ENCODE peak calls at places on chromosomes 2 and 18, in seven cellular contexts. One of them, this sample, is unnamed.

GRCh38 chr2:15279181-15279876 is 281.8 kb downstream of the NBAS start:
- DNase-seq in GM23338: no peak
- DNase-seq in hepatocyte: no peak
- DNase-seq in PC-3: no peak
- DNase-seq in IMR-90: no peak
- DNase-seq in neural progenitor cell: no peak
- DNase-seq in OCI-LY7: no peak
- DNase-seq in this sample: no peak

GRCh38 chr2:184057910-184058309 is 540.4 kb upstream of the ZNF804A start:
- DNase-seq in GM23338: no peak
- DNase-seq in neural progenitor cell: no peak
- DNase-seq in PC-3: no peak
- DNase-seq in hepatocyte: no peak
- DNase-seq in OCI-LY7: no peak
- DNase-seq in IMR-90: no peak
- DNase-seq in this sample: no peak

GRCh38 chr2:161943012-161943411 is 131.0 kb downstream of the DPP4 start:
- DNase-seq in PC-3: no peak
- DNase-seq in hepatocyte: no peak
- DNase-seq in GM23338: no peak
- DNase-seq in neural progenitor cell: no peak
- DNase-seq in OCI-LY7: no peak
- DNase-seq in IMR-90: no peak
- DNase-seq in this sample: no peak

GRCh38 chr2:98405301-98405700 is 39.4 kb upstream of the INPP4A start:
- DNase-seq in hepatocyte: no peak
- DNase-seq in GM23338: no peak
- DNase-seq in PC-3: no peak
- DNase-seq in OCI-LY7: no peak
- DNase-seq in neural progenitor cell: no peak
- DNase-seq in IMR-90: no peak
- DNase-seq in this sample: no peak

GRCh38 chr2:9403924-9404323 is 19.4 kb downstream of the ITGB1BP1 start:
- DNase-seq in neural progenitor cell: no peak
- DNase-seq in GM23338: no peak
- DNase-seq in OCI-LY7: no peak
- DNase-seq in IMR-90: peak; percentile 83
- DNase-seq in hepatocyte: no peak
- DNase-seq in PC-3: no peak
- DNase-seq in this sample: no peak

GRCh38 chr2:233241803-233242202 is 9.7 kb upstream of the ATG16L1 start:
- DNase-seq in neural progenitor cell: no peak
- DNase-seq in hepatocyte: no peak
- DNase-seq in IMR-90: no peak
- DNase-seq in GM23338: peak; percentile 19
- DNase-seq in PC-3: peak; percentile 40
- DNase-seq in OCI-LY7: no peak
- DNase-seq in this sample: no peak

GRCh38 chr2:100359576-100359975 is 37.3 kb upstream of the LONRF2 start:
- DNase-seq in IMR-90: peak; percentile 20
- DNase-seq in GM23338: no peak
- DNase-seq in OCI-LY7: no peak
- DNase-seq in PC-3: no peak
- DNase-seq in hepatocyte: no peak
- DNase-seq in neural progenitor cell: no peak
- DNase-seq in this sample: no peak

GRCh38 chr2:88099798-88100488 is 27.9 kb downstream of the FABP1 start:
- DNase-seq in neural progenitor cell: peak; percentile 93
- DNase-seq in hepatocyte: no peak
- DNase-seq in OCI-LY7: no peak
- DNase-seq in IMR-90: peak; percentile 4
- DNase-seq in GM23338: peak; percentile 97
- DNase-seq in PC-3: peak; percentile 26
- DNase-seq in this sample: peak; percentile 41

GRCh38 chr2:223057545-223057944 is 5.6 kb downstream of the KCNE4 start:
- DNase-seq in hepatocyte: no peak
- DNase-seq in neural progenitor cell: no peak
- DNase-seq in IMR-90: no peak
- DNase-seq in PC-3: no peak
- DNase-seq in GM23338: no peak
- DNase-seq in OCI-LY7: no peak
- DNase-seq in this sample: no peak

GRCh38 chr18:59050661-59051057 is 89.0 kb upstream of the SEC11C start:
- DNase-seq in neural progenitor cell: no peak
- DNase-seq in GM23338: no peak
- DNase-seq in OCI-LY7: peak; percentile 24
- DNase-seq in IMR-90: no peak
- DNase-seq in hepatocyte: no peak
- DNase-seq in PC-3: no peak
- DNase-seq in this sample: no peak

GRCh38 chr18:596288-596881 is 403 bp upstream of the CLUL1 start:
- DNase-seq in hepatocyte: peak; percentile 86
- DNase-seq in GM23338: peak; percentile 85
- DNase-seq in neural progenitor cell: peak; percentile 87
- DNase-seq in IMR-90: no peak
- DNase-seq in OCI-LY7: peak; percentile 61
- DNase-seq in PC-3: peak; percentile 61
- DNase-seq in this sample: peak; percentile 47

GRCh38 chr2:172951554-172951953 is 124.1 kb upstream of the MAP3K20 start:
- DNase-seq in GM23338: no peak
- DNase-seq in IMR-90: no peak
- DNase-seq in OCI-LY7: no peak
- DNase-seq in hepatocyte: no peak
- DNase-seq in neural progenitor cell: no peak
- DNase-seq in PC-3: no peak
- DNase-seq in this sample: no peak

GRCh38 chr2:70044290-70045040 is 42.8 kb upstream of the PCBP1 start:
- DNase-seq in PC-3: peak; percentile 18
- DNase-seq in IMR-90: no peak
- DNase-seq in GM23338: no peak
- DNase-seq in neural progenitor cell: no peak
- DNase-seq in hepatocyte: peak; percentile 16
- DNase-seq in OCI-LY7: no peak
- DNase-seq in this sample: no peak

GRCh38 chr2:77521482-77521881 is 694 bp downstream of the LRRTM4 start:
- DNase-seq in PC-3: no peak
- DNase-seq in neural progenitor cell: peak; percentile 73
- DNase-seq in hepatocyte: no peak
- DNase-seq in OCI-LY7: no peak
- DNase-seq in GM23338: peak; percentile 79
- DNase-seq in IMR-90: no peak
- DNase-seq in this sample: no peak

GRCh38 chr2:6994569-6994968 is 77.4 kb downstream of the RNF144A start:
- DNase-seq in neural progenitor cell: no peak
- DNase-seq in GM23338: no peak
- DNase-seq in IMR-90: no peak
- DNase-seq in OCI-LY7: no peak
- DNase-seq in PC-3: no peak
- DNase-seq in hepatocyte: no peak
- DNase-seq in this sample: no peak

GRCh38 chr2:70321377-70321776 is 19.5 kb upstream of the FAM136A start:
- DNase-seq in PC-3: no peak
- DNase-seq in hepatocyte: no peak
- DNase-seq in GM23338: no peak
- DNase-seq in OCI-LY7: no peak
- DNase-seq in neural progenitor cell: no peak
- DNase-seq in IMR-90: no peak
- DNase-seq in this sample: no peak

GRCh38 chr2:187552959-187553681 is 1.1 kb downstream of the TFPI start:
- DNase-seq in neural progenitor cell: no peak
- DNase-seq in hepatocyte: peak; percentile 31
- DNase-seq in GM23338: no peak
- DNase-seq in OCI-LY7: no peak
- DNase-seq in PC-3: peak; percentile 86
- DNase-seq in IMR-90: peak; percentile 91
- DNase-seq in this sample: no peak

GRCh38 chr2:105365176-105365575 is 27.8 kb downstream of the C2orf49 start:
- DNase-seq in OCI-LY7: no peak
- DNase-seq in hepatocyte: no peak
- DNase-seq in PC-3: no peak
- DNase-seq in neural progenitor cell: no peak
- DNase-seq in IMR-90: no peak
- DNase-seq in GM23338: no peak
- DNase-seq in this sample: no peak

GRCh38 chr2:40384714-40385113 is 67.2 kb downstream of the SLC8A1 start:
- DNase-seq in GM23338: no peak
- DNase-seq in hepatocyte: no peak
- DNase-seq in IMR-90: peak; percentile 92
- DNase-seq in neural progenitor cell: no peak
- DNase-seq in OCI-LY7: no peak
- DNase-seq in PC-3: peak; percentile 76
- DNase-seq in this sample: no peak

GRCh38 chr18:56575819-56576663 is 62.4 kb downstream of the TXNL1 start:
- DNase-seq in hepatocyte: peak; percentile 70
- DNase-seq in OCI-LY7: peak; percentile 33
- DNase-seq in IMR-90: peak; percentile 71
- DNase-seq in PC-3: peak; percentile 80
- DNase-seq in neural progenitor cell: peak; percentile 71
- DNase-seq in GM23338: peak; percentile 76
- DNase-seq in this sample: peak; percentile 43

GRCh38 chr2:164538250-164538866 is 82.9 kb downstream of the GRB14 start:
- DNase-seq in GM23338: peak; percentile 75
- DNase-seq in IMR-90: peak; percentile 29
- DNase-seq in neural progenitor cell: peak; percentile 62
- DNase-seq in OCI-LY7: peak; percentile 23
- DNase-seq in hepatocyte: peak; percentile 56
- DNase-seq in PC-3: peak; percentile 73
- DNase-seq in this sample: peak; percentile 7

GRCh38 chr2:172698041-172698863 is 37.4 kb upstream of the RAPGEF4 start:
- DNase-seq in PC-3: peak; percentile 92
- DNase-seq in hepatocyte: peak; percentile 59
- DNase-seq in IMR-90: peak; percentile 97
- DNase-seq in GM23338: no peak
- DNase-seq in neural progenitor cell: no peak
- DNase-seq in OCI-LY7: no peak
- DNase-seq in this sample: peak; percentile 67

GRCh38 chr18:49859006-49859359 is 45.6 kb upstream of the ACAA2 start:
- DNase-seq in GM23338: peak; percentile 38
- DNase-seq in IMR-90: no peak
- DNase-seq in PC-3: no peak
- DNase-seq in OCI-LY7: no peak
- DNase-seq in hepatocyte: no peak
- DNase-seq in neural progenitor cell: no peak
- DNase-seq in this sample: no peak

GRCh38 chr18:55275042-55275897 is 312.7 kb downstream of the TCF4 start:
- DNase-seq in GM23338: peak; percentile 58
- DNase-seq in IMR-90: peak; percentile 82
- DNase-seq in OCI-LY7: peak; percentile 11
- DNase-seq in PC-3: peak; percentile 76
- DNase-seq in neural progenitor cell: no peak
- DNase-seq in hepatocyte: no peak
- DNase-seq in this sample: no peak
- TF ChIP-seq CTCF in GM23338: peak; percentile 53
- TF ChIP-seq CTCF in IMR-90: peak; percentile 20
- TF ChIP-seq CTCF in OCI-LY7: peak; percentile 51
- TF ChIP-seq CTCF in PC-3: peak; percentile 61
- TF ChIP-seq CTCF in neural progenitor cell: peak; percentile 45
- TF ChIP-seq CTCF in hepatocyte: no peak
- TF ChIP-seq CTCF in this sample: peak; percentile 46

GRCh38 chr2:120863661-120864320 is 128.1 kb downstream of the GLI2 start:
- DNase-seq in GM23338: no peak
- DNase-seq in neural progenitor cell: no peak
- DNase-seq in IMR-90: peak; percentile 67
- DNase-seq in hepatocyte: peak; percentile 67
- DNase-seq in PC-3: peak; percentile 56
- DNase-seq in OCI-LY7: no peak
- DNase-seq in this sample: peak; percentile 45

GRCh38 chr2:120864981-120865380 is 129.3 kb downstream of the GLI2 start:
- DNase-seq in neural progenitor cell: no peak
- DNase-seq in PC-3: no peak
- DNase-seq in IMR-90: peak; percentile 57
- DNase-seq in hepatocyte: no peak
- DNase-seq in OCI-LY7: no peak
- DNase-seq in GM23338: no peak
- DNase-seq in this sample: no peak

GRCh38 chr2:120866071-120866470 is 130.4 kb downstream of the GLI2 start:
- DNase-seq in hepatocyte: no peak
- DNase-seq in neural progenitor cell: no peak
- DNase-seq in IMR-90: no peak
- DNase-seq in GM23338: no peak
- DNase-seq in PC-3: no peak
- DNase-seq in OCI-LY7: no peak
- DNase-seq in this sample: no peak

GRCh38 chr2:120866483-120867140 is 130.9 kb downstream of the GLI2 start:
- DNase-seq in OCI-LY7: no peak
- DNase-seq in neural progenitor cell: no peak
- DNase-seq in IMR-90: no peak
- DNase-seq in GM23338: no peak
- DNase-seq in hepatocyte: no peak
- DNase-seq in PC-3: no peak
- DNase-seq in this sample: no peak

GRCh38 chr2:120865656-120866055 is 130.0 kb downstream of the GLI2 start:
- DNase-seq in neural progenitor cell: no peak
- DNase-seq in IMR-90: no peak
- DNase-seq in GM23338: no peak
- DNase-seq in OCI-LY7: no peak
- DNase-seq in hepatocyte: no peak
- DNase-seq in PC-3: no peak
- DNase-seq in this sample: no peak
- H2AFZ ChIP-seq in neural progenitor cell: no peak overlapping the region
- H2AFZ ChIP-seq in IMR-90: no peak overlapping the region
- H2AFZ ChIP-seq in GM23338: no peak overlapping the region
- H2AFZ ChIP-seq in OCI-LY7: no peak overlapping the region
- H2AFZ ChIP-seq in hepatocyte: no peak overlapping the region
- H2AFZ ChIP-seq in PC-3: no peak overlapping the region
- H2AFZ ChIP-seq in this sample: no peak overlapping the region

DNA sequence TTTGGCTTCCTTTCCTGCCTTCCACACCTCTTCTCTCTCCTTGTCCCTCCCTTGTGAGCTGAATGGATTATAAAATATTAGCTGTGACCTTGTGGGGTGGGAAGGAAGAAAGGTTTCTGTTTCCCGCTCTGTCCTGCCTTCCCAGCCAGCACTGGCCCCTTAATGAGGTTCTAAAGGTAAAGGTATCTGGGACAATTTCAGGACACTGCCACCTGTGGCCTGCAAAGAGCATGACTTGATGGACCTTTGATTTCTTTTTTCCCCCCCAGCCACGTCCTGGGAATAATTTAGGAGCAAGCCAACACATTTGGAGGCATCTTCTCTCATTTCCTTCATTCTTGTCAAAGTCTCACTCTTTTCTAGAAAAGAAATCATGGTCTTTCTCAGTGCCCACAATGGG is 246.7 kb upstream of the EPAS1 start:
- DNase-seq in hepatocyte: no peak
- DNase-seq in GM23338: peak; percentile 45
- DNase-seq in PC-3: no peak
- DNase-seq in neural progenitor cell: no peak
- DNase-seq in OCI-LY7: no peak
- DNase-seq in IMR-90: no peak
- DNase-seq in this sample: no peak
- TF ChIP-seq CTCF in hepatocyte: peak; percentile 16
- TF ChIP-seq CTCF in GM23338: peak; percentile 41
- TF ChIP-seq CTCF in PC-3: peak; percentile 56
- TF ChIP-seq CTCF in neural progenitor cell: peak; percentile 33
- TF ChIP-seq CTCF in OCI-LY7: no peak
- TF ChIP-seq CTCF in IMR-90: no peak
- TF ChIP-seq CTCF in this sample: no peak

DNA sequence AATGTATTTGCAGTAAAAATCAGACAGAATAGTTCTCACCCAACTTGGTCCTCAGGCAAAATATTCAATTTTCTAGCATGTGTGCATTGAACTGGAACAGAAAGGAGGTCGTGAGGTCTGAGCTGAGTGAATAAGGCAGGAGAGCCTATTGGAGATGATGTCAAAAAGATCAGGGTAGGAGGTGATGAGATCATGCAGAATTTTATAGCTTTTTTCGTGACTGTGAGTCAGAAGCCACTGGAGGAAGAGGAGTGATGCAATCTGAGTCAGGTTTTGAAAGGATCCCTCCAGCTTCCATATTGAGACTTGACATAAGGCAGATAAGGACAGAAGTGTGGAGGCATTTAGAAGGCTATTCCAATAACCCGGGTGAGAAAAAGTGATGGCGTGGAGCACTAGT is 299.5 kb upstream of the SOX11 start:
- DNase-seq in hepatocyte: no peak
- DNase-seq in GM23338: no peak
- DNase-seq in IMR-90: no peak
- DNase-seq in neural progenitor cell: no peak
- DNase-seq in OCI-LY7: no peak
- DNase-seq in PC-3: no peak
- DNase-seq in this sample: no peak
- H2AFZ ChIP-seq in hepatocyte: no peak overlapping the region
- H2AFZ ChIP-seq in GM23338: no peak overlapping the region
- H2AFZ ChIP-seq in IMR-90: no peak overlapping the region
- H2AFZ ChIP-seq in neural progenitor cell: no peak overlapping the region
- H2AFZ ChIP-seq in OCI-LY7: no peak overlapping the region
- H2AFZ ChIP-seq in PC-3: no peak overlapping the region
- H2AFZ ChIP-seq in this sample: no peak overlapping the region

This sample was measured in HCT116.